ENCODE peak calls at places on chromosomes 1 and 21, in five cellular contexts. M is upper lobe of right lung, E is astrocyte of the spinal cord, J is pancreas, L is Karpas-422. K is an unnamed sample.

GRCh38 chr1:161502641-161503393 is 2.4 kb upstream of the FCGR2A start:
- DNase-seq in M (no peak), E (no peak), J (no peak), L (no peak), K (no peak)

GRCh38 chr1:160405331-160405877 is 5.0 kb downstream of the VANGL2 start:
- DNase-seq in M (no peak), E (no peak), J (no peak), L (no peak), K (no peak)

GRCh38 chr21:42122808-42123207 is 51.7 kb downstream of the UMODL1 start:
- DNase-seq in M (no peak), E (no peak), J (no peak), L (no peak), K (no peak)

GRCh38 chr21:43829575-43830119 is 35.4 kb upstream of the AGPAT3 start:
- DNase-seq in M (no peak), E (no peak), J (no peak), L (no peak), K (no peak)

GRCh38 chr1:7616953-7617352 is 154.1 kb upstream of the VAMP3 start:
- DNase-seq in M (peak; percentile 25), E (no peak), J (no peak), L (no peak), K (no peak)

GRCh38 chr21:36477001-36477400 is 2.9 kb downstream of the CLDN14 start:
- DNase-seq in M (no peak), E (no peak), J (no peak), L (no peak), K (no peak)

GRCh38 chr1:7705048-7705907 is 65.8 kb upstream of the VAMP3 start:
- DNase-seq in M (peak; percentile 76), E (no peak), J (peak; percentile 23), L (no peak), K (no peak)

GRCh38 chr1:215482079-215482478 is 85.0 kb upstream of the KCTD3 start:
- DNase-seq in M (no peak), E (no peak), J (no peak), L (no peak), K (no peak)

GRCh38 chr1:153490272-153491051 is 30.0 kb upstream of the S100A7 start:
- DNase-seq in M (no peak), E (peak; percentile 94), J (peak; percentile 56), L (no peak), K (peak; percentile 37)

GRCh38 chr1:184684285-184685077 is 70.2 kb downstream of the EDEM3 start:
- DNase-seq in M (no peak), E (no peak), J (no peak), L (no peak), K (no peak)

GRCh38 chr1:234645474-234645953 is 35.5 kb upstream of the IRF2BP2 start:
- DNase-seq in M (no peak), E (no peak), J (no peak), L (no peak), K (no peak)

GRCh38 chr1:243745361-243745760 is 104.7 kb downstream of the AKT3 start:
- DNase-seq in M (no peak), E (peak; percentile 24), J (no peak), L (no peak), K (no peak)

GRCh38 chr21:37757631-37758376 is 158.5 kb downstream of the KCNJ6 start:
- DNase-seq in M (no peak), E (no peak), J (no peak), L (no peak), K (no peak)

GRCh38 chr1:204319462-204319861 is 40.3 kb downstream of the PLEKHA6 start:
- DNase-seq in M (no peak), E (peak; percentile 53), J (no peak), L (no peak), K (no peak)

GRCh38 chr1:40130892-40131291 is 30.3 kb upstream of the RLF start:
- DNase-seq in M (no peak), E (no peak), J (no peak), L (no peak), K (no peak)

GRCh38 chr1:100277866-100278265 is 11.8 kb downstream of the RTCA start:
- DNase-seq in M (no peak), E (no peak), J (no peak), L (peak; percentile 63), K (no peak)

GRCh38 chr21:44730951-44731579 is 19.7 kb upstream of the TSPEAR start:
- DNase-seq in M (no peak), E (no peak), J (no peak), L (peak; percentile 45), K (no peak)

GRCh38 chr1:235329139-235329808 is 904 bp downstream of the GGPS1 start:
- DNase-seq in M (no peak), E (no peak), J (peak; percentile 43), L (peak; percentile 90), K (peak; percentile 46)

GRCh38 chr1:212467843-212468482 is 35.2 kb downstream of the NENF start:
- DNase-seq in M (peak; percentile 25), E (no peak), J (no peak), L (peak; percentile 61), K (no peak)

GRCh38 chr1:112110031-112110430 is 120.6 kb upstream of the KCND3 start:
- DNase-seq in M (no peak), E (no peak), J (peak; percentile 34), L (no peak), K (no peak)

GRCh38 chr21:36125513-36126121 is 9.3 kb upstream of the CBR3 start:
- DNase-seq in M (peak; percentile 70), E (peak; percentile 62), J (peak; percentile 57), L (peak; percentile 68), K (peak; percentile 75)

GRCh38 chr21:34728479-34728878 is 59.7 kb downstream of the CLIC6 start:
- DNase-seq in M (no peak), E (no peak), J (peak; percentile 55), L (no peak), K (no peak)

GRCh38 chr1:6082430-6082971 is 36.8 kb downstream of the KCNAB2 start:
- DNase-seq in M (no peak), E (no peak), J (no peak), L (no peak), K (no peak)

GRCh38 chr1:98903726-98904125 is 100.9 kb downstream of the PLPPR5 start:
- DNase-seq in M (no peak), E (peak; percentile 35), J (no peak), L (no peak), K (no peak)

GRCh38 chr1:192376387-192376786 is 59.6 kb downstream of the RGS21 start:
- DNase-seq in M (no peak), E (no peak), J (no peak), L (no peak), K (peak; percentile 42)

GRCh38 chr1:222521299-222522104 is 26.4 kb downstream of the HHIPL2 start:
- DNase-seq in M (no peak), E (no peak), J (no peak), L (no peak), K (peak; percentile 14)

GRCh38 chr1:72845342-72845741 is 563.0 kb upstream of the NEGR1 start:
- DNase-seq in M (no peak), E (peak; percentile 28), J (no peak), L (no peak), K (no peak)

GRCh38 chr1:236691348-236691747 is 5.0 kb downstream of the ACTN2 start:
- DNase-seq in M (no peak), E (no peak), J (no peak), L (no peak), K (no peak)
- H3K4me3 ChIP-seq in M (no peak overlapping the region), E (no peak overlapping the region), J (no peak overlapping the region), L (no peak overlapping the region), K (no peak overlapping the region)

GRCh38 chr1:20883766-20884165 is 96.7 kb upstream of the HP1BP3 start:
- DNase-seq in M (no peak), E (no peak), J (no peak), L (no peak), K (no peak)
- H3K4me3 ChIP-seq in M (no peak overlapping the region), E (no peak overlapping the region), J (no peak overlapping the region), L (no peak overlapping the region), K (no peak overlapping the region)

GRCh38 chr1:146019225-146020057 is 2.1 kb downstream of the HJV start:
- DNase-seq in M (no peak), E (no peak), J (no peak), L (no peak), K (no peak)
- H3K4me3 ChIP-seq in M (peak overlapping the region; percentile 26), E (no peak overlapping the region), J (no peak overlapping the region), L (no peak overlapping the region), K (no peak overlapping the region)

GRCh38 chr1:90710579-90711536 is 6.2 kb downstream of the BARHL2 start:
- DNase-seq in M (no peak), E (no peak), J (no peak), L (peak; percentile 23), K (no peak)
- H3K4me3 ChIP-seq in M (no peak overlapping the region), E (no peak overlapping the region), J (no peak overlapping the region), L (no peak overlapping the region), K (no peak overlapping the region)

K was measured in Jurkat, Clone E6-1.